ENCODE peak calls at places on chromosomes 3 and 15, in nine cellular contexts. R is CD8-positive, alpha-beta T cell; L is psoas muscle; S is pancreas; C is body of pancreas; D is IMR-90; T is hepatocyte; P is H9; N is naive thymus-derived CD4-positive, alpha-beta T cell. I is an unnamed sample. For H3K4me1 and H3K9me3, the result is how much of the 10 kb centered on the place peaks cover.

GRCh38 chr3:151553873-151554272 is 93.0 kb upstream of the IGSF10 start:
- DNase-seq in R (no peak), S (no peak), N (no peak), D (no peak), C (peak), T (peak), L (no peak), P (no peak), I (peak)

GRCh38 chr3:62926494-62926893 is 51.3 kb upstream of the CADPS start:
- DNase-seq in D (no peak), T (no peak), L (no peak), N (no peak), R (no peak), C (no peak), P (peak), S (no peak), I (no peak)

GRCh38 chr3:175692256-175692655 is 833.1 kb downstream of the NAALADL2 start:
- DNase-seq in T (no peak), R (no peak), C (no peak), L (no peak), S (no peak), P (no peak), D (peak), N (no peak), I (no peak)

GRCh38 chr3:167491626-167492025 is 17.8 kb upstream of the SERPINI2 start:
- DNase-seq in S (no peak), R (no peak), C (no peak), L (no peak), D (no peak), P (no peak), T (no peak), N (no peak), I (no peak)

GRCh38 chr15:57866149-57866736 is 159.7 kb downstream of the POLR2M start:
- DNase-seq in N (no peak), S (peak), C (peak), D (peak), R (peak), L (peak), P (peak), T (peak), I (peak)

GRCh38 chr15:58441376-58442070 is 9.7 kb downstream of the LIPC start:
- DNase-seq in L (no peak), N (no peak), S (no peak), D (peak), P (no peak), R (no peak), T (no peak), C (no peak), I (no peak)

GRCh38 chr15:73946046-73946678 is 19.9 kb downstream of the LOXL1 start:
- DNase-seq in S (no peak), T (no peak), N (no peak), D (no peak), L (peak), P (no peak), R (no peak), C (no peak), I (no peak)

GRCh38 chr3:145648396-145648795 is 512.6 kb downstream of the PLOD2 start:
- DNase-seq in R (no peak), D (no peak), P (no peak), N (no peak), S (no peak), L (no peak), T (no peak), C (no peak), I (no peak)

GRCh38 chr15:55319537-55320325 is 709 bp downstream of the PIGB start:
- DNase-seq in D (peak), S (no peak), N (no peak), R (no peak), C (peak), T (no peak), P (no peak), L (no peak), I (no peak)

GRCh38 chr3:38573606-38574005 is 75.9 kb downstream of the SCN5A start:
- DNase-seq in T (no peak), L (no peak), R (no peak), S (no peak), C (no peak), D (no peak), N (no peak), P (peak), I (no peak)

GRCh38 chr3:38573111-38573510 is 76.4 kb downstream of the SCN5A start:
- DNase-seq in D (no peak), S (no peak), T (no peak), P (no peak), R (no peak), C (no peak), N (no peak), L (no peak), I (no peak)

GRCh38 chr3:38575279-38575843 is 74.1 kb downstream of the SCN5A start:
- DNase-seq in R (no peak), P (peak), N (no peak), D (no peak), T (peak), S (no peak), L (no peak), C (no peak), I (no peak)

GRCh38 chr3:38576131-38577088 is 73.1 kb downstream of the SCN5A start:
- DNase-seq in P (peak), S (no peak), D (no peak), L (no peak), C (no peak), T (peak), N (no peak), R (no peak), I (no peak)

DNA sequence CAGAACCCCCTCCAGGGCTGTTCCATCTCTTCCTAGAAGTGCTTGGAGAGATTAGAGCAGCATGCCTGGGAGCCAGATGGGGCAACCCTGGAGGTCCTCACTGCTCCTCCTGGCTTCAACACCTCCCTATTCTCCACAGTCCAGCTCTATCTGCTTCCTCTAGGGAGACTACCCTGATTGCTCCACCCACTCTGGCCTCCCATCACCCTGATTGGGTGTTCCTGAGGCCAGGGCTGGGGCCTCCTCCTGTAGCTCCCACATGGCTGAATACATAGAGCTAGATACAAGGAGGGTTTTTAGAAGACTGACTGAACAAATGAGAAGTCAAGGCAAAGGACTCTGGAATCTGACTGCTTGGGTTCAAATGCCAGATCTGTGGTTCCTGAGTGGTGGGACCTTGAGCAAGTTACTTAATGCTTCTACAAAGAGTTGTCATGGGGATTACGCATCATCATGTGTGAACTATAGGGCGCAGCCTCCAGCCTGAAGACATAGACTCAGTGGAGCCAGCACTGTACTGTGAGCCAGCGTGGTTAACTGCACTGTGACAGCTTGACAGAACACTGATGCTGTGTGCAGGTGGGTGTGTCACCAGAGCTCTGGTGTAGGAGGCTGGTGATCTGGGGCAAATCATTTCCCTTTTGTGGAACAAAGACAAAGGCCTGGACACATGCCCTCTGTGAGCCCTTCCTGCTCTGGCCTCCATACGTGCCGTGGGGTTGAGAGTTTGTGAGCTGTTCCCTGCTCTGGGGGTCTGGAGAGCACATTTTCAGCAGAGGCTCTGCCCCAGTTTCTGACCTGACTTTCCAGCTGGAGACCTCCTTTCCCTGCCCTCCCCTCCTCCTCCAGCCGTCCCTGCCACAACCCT is 74.8 kb downstream of the SCN5A start:
- DNase-seq in N (no peak), P (peak), L (no peak), R (no peak), S (no peak), D (peak), T (peak), C (no peak), I (peak)
- H3K4me1 ChIP-seq in N (under half), P (under half), L (under half), R (under half), S (under half), D (under half), T (under half), C (under half), I (under half)

GRCh38 chr3:123831420-123831819 is 52.7 kb downstream of the MYLK start:
- DNase-seq in T (no peak), R (no peak), L (no peak), D (no peak), C (no peak), P (no peak), N (no peak), S (no peak), I (no peak)

GRCh38 chr3:123833398-123833785 is 50.7 kb downstream of the MYLK start:
- DNase-seq in N (no peak), T (no peak), C (no peak), D (no peak), P (no peak), L (no peak), R (no peak), S (no peak), I (no peak)

GRCh38 chr3:123837858-123838257 is 46.3 kb downstream of the MYLK start:
- DNase-seq in D (no peak), S (no peak), R (no peak), P (no peak), T (no peak), L (no peak), N (no peak), C (no peak), I (no peak)

GRCh38 chr3:123834631-123835030 is 49.5 kb downstream of the MYLK start:
- DNase-seq in P (no peak), D (peak), T (no peak), C (no peak), R (no peak), L (no peak), S (no peak), N (no peak), I (no peak)

DNA sequence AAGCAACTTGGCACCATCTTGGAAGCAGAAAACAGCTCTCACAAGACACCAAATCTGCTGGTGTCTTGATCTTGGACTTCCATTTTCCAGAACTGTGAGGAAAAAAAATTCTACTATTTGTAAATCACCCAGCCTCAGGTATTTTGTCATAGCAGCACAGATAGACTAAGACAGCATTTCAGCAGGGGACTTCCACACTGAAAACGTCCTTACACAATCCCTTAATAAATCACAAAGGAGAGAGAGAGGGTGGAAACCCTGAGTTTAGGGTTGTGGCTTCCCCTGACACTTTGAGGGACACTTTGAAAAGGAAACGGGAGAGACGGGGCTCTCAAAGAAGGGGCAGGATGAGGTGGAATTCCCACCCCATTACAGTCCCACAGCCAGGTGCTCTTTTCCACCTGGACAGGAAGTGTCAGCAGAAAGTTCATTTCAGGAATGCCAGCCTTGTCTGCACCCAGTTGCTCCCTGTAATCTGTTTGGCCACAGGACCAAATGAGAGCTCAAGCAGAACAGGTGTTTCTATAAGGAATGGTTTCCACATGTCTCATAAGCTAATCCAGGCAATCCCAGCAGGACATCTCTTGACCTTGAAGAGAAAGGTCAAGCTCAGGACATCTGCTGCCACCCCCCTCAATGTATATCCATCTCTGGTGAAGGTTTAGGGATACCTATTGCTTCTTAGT is 51.3 kb downstream of the MYLK start:
- DNase-seq in P (no peak), N (no peak), T (no peak), D (no peak), R (no peak), L (no peak), C (no peak), S (no peak), I (no peak)
- H3K9me3 ChIP-seq in P (under half), N (under half), T (under half), D (under half), R (under half), L (under half), C (under half), S (under half), I (under half)

DNA sequence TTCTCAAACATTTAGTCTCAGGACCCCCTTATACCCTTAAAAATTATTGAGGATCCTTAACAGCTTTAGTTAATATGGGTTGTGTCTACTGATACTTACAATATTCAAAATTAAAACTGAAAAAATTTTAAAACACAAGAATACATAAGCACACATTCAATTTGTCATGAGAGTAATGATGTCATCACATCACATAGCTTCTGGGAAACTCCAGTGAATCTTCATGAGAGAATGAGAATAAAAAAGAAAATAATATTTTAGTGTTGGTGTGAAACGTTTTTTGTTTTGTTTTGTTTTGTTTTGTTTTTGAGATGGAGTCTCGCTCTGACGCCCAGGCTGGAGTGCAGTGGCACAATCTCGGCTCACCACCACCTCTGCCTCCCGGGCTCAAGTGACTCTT is 25.1 kb upstream of the ACP3 start:
- DNase-seq in N (no peak), C (no peak), R (no peak), L (no peak), T (no peak), S (no peak), D (no peak), P (no peak), I (no peak)
- H3K4me1 ChIP-seq in N (under half), C (under half), R (under half), L (under half), T (under half), S (under half), D (under half), P (under half), I (under half)

GRCh38 chr15:19973718-19974117 is 567.9 kb downstream of the GOLGA6L6 start:
- DNase-seq in C (no peak), T (no peak), N (no peak), P (no peak), D (no peak), S (no peak), L (no peak), R (no peak), I (no peak)
- H3K9me3 ChIP-seq in C (under half), T (under half), N (under half), P (half or more), D (under half), S (under half), L (under half), R (under half), I (under half)

GRCh38 chr3:56929809-56930615 is 128.3 kb upstream of the ARHGEF3 start:
- DNase-seq in N (no peak), C (no peak), L (no peak), D (no peak), P (no peak), T (no peak), S (no peak), R (no peak), I (no peak)

GRCh38 chr3:56926513-56927282 is 124.9 kb upstream of the ARHGEF3 start:
- DNase-seq in C (peak), L (no peak), T (peak), N (no peak), D (peak), S (no peak), R (no peak), P (no peak), I (no peak)

GRCh38 chr3:56931816-56932215 is 128.6 kb upstream of the SPATA12 start:
- DNase-seq in D (no peak), L (no peak), R (no peak), C (no peak), N (no peak), S (no peak), P (no peak), T (no peak), I (no peak)

GRCh38 chr3:56930706-56931105 is 129.0 kb upstream of the ARHGEF3 start:
- DNase-seq in N (no peak), S (no peak), L (no peak), C (no peak), T (no peak), R (no peak), D (no peak), P (no peak), I (no peak)

GRCh38 chr3:56928379-56929068 is 126.8 kb upstream of the ARHGEF3 start:
- DNase-seq in C (no peak), D (no peak), S (no peak), R (peak), T (peak), N (peak), L (no peak), P (no peak), I (peak)
- H3K4me1 ChIP-seq in C (under half), D (under half), S (under half), R (half or more), T (under half), N (under half), L (under half), P (under half), I (under half)